ENCODE peak calls at places on chromosome 17, in nine cellular contexts. L is pancreas, X is GM13976, J is GM06990, I is osteocyte, S is brain microvascular endothelial cell, H is heart right ventricle, D is HFFc6, Q is HFF-Myc. Z is an unnamed sample.

GRCh38 chr17:20120835-20121234 is 111.7 kb downstream of the SPECC1 start:
- DNase-seq in J (no peak), X (no peak), H (no peak), D (no peak), Q (no peak), L (no peak), S (no peak), I (no peak), Z (no peak)

GRCh38 chr17:67525239-67526135 is 148.4 kb downstream of the PITPNC1 start:
- DNase-seq in I (no peak), L (peak), S (no peak), D (no peak), Q (no peak), H (no peak), X (no peak), J (no peak), Z (no peak)

GRCh38 chr17:72631568-72631967 is 460.9 kb downstream of the SLC39A11 start:
- DNase-seq in J (no peak), X (no peak), I (no peak), S (no peak), D (no peak), L (no peak), H (no peak), Q (no peak), Z (no peak)

GRCh38 chr17:61260061-61260797 is 139.4 kb upstream of the TBX2 start:
- DNase-seq in Q (no peak), S (peak), X (no peak), J (no peak), H (peak), D (peak), I (no peak), L (no peak), Z (no peak)

GRCh38 chr17:71180801-71181385 is 939.9 kb upstream of the SOX9 start:
- DNase-seq in H (no peak), Q (peak), L (peak), S (peak), D (peak), I (no peak), J (no peak), X (no peak), Z (no peak)

GRCh38 chr17:8158267-8159031 is 4.3 kb downstream of the VAMP2 start:
- DNase-seq in Q (peak), H (peak), I (peak), X (peak), L (peak), S (peak), D (peak), J (peak), Z (peak)

GRCh38 chr17:28570716-28571254 is 539 bp downstream of the PIGS start:
- DNase-seq in I (no peak), S (no peak), J (peak), L (peak), Q (no peak), X (peak), H (no peak), D (no peak), Z (peak)

GRCh38 chr17:80913928-80914821 is 77.5 kb upstream of the CHMP6 start:
- DNase-seq in L (no peak), X (no peak), I (no peak), H (no peak), J (no peak), Q (no peak), D (no peak), S (no peak), Z (no peak)

GRCh38 chr17:31678431-31678830 is 180.6 kb downstream of the COPRS start:
- DNase-seq in I (peak), J (no peak), X (no peak), D (peak), Q (no peak), H (no peak), S (no peak), L (no peak), Z (no peak)

GRCh38 chr17:10316986-10317834 is 55.6 kb downstream of the MYH13 start:
- DNase-seq in S (peak), I (no peak), J (peak), Q (peak), H (peak), L (peak), D (peak), X (peak), Z (peak)

GRCh38 chr17:42773290-42774035 is at the start of gene VPS25:
- DNase-seq in Q (peak), J (peak), H (peak), S (peak), X (peak), D (peak), L (no peak), I (peak), Z (peak)
- TF ChIP-seq CTCF in Q (no peak), J (peak), H (peak), S (peak), X (no peak), D (peak), L (no peak), I (peak), Z (no peak)

DNA sequence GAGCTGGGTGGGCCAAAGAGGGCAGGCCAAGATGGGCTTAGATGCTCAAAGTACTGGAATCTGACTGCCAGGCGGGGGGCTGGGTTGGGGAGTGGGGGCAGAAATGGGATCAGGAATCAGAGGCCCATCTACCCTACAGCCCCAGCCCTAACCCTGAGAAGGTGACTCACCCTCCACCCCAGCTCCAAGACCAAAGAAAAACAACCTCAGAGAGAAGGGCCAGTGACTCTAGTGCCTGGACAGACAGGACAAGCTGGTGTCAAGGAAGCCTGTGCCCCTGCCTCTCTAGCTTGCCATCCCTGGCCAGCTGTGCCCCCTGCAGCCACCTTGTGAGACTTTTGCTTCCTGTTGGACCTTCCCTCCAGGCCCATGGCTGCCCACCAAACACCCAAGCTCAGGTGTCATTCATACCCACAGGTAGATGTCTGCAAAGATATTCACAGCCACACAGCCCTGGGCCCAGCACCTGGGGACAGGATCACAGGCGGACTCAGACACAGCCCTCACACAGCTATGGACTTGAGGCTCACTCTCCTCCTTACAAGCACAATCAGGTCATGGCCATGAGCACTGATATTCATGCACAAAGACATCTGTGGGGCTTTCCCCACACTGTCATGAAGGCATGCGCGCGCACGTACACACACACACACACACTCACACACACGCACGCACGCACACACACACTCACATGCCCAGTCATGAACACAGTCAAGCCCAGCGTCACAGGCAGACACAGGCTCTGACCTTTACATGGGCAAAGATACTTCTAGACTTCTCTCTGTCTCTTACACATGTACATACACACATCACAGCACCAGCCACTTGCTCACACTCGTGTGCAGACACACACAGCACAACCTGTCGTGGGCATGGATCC is 2.8 kb downstream of the WNT3 start:
- DNase-seq in D (no peak), X (no peak), L (no peak), Q (no peak), I (no peak), S (no peak), H (no peak), J (no peak), Z (no peak)
- TF ChIP-seq CTCF in D (no peak), X (no peak), L (no peak), Q (no peak), I (no peak), S (no peak), H (no peak), J (no peak), Z (no peak)

GRCh38 chr17:46147167-46147749 is 46.0 kb downstream of the KANSL1 start:
- DNase-seq in I (no peak), S (no peak), X (no peak), H (no peak), L (no peak), J (no peak), D (no peak), Q (no peak), Z (no peak)
- TF ChIP-seq CTCF in I (no peak), S (no peak), X (no peak), H (no peak), L (no peak), J (no peak), D (no peak), Q (no peak), Z (no peak)

DNA sequence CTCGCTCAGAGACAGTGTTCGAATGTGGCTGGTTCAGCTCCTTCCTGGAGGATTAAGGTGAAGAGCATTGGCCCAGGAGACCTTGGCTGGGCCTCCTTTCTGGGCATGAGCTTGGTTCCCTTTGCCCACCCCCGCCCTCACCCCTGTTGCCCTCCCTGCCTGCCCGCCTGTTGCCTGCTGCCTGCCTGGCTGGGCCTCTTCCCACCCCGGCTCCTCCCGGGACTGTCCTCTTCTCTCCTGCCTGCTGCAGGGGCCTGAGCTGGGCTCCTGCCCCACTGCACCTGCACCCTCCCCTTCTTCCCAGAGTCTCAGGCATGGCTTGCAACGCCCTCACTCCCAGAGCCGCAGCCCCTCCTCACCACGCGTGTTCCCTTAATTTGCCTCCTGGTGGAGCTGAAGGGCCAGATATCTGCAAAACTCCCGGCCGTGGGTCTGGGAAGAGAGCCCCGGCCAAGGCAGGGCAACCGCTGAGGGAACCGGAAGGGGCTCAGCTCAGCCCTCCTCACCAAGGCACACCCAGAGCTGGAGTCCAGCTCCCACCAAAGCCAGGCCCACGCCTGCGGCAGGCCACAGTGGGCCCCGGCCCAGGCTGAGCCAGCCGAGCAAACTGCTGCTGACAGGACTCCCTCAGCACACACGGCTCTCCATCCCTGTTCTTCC is 31.2 kb downstream of the MNT start:
- DNase-seq in H (no peak), D (no peak), L (no peak), S (no peak), I (no peak), X (no peak), J (no peak), Q (no peak), Z (no peak)
- TF ChIP-seq CTCF in H (no peak), D (no peak), L (no peak), S (peak), I (no peak), X (no peak), J (no peak), Q (no peak), Z (no peak)

DNA sequence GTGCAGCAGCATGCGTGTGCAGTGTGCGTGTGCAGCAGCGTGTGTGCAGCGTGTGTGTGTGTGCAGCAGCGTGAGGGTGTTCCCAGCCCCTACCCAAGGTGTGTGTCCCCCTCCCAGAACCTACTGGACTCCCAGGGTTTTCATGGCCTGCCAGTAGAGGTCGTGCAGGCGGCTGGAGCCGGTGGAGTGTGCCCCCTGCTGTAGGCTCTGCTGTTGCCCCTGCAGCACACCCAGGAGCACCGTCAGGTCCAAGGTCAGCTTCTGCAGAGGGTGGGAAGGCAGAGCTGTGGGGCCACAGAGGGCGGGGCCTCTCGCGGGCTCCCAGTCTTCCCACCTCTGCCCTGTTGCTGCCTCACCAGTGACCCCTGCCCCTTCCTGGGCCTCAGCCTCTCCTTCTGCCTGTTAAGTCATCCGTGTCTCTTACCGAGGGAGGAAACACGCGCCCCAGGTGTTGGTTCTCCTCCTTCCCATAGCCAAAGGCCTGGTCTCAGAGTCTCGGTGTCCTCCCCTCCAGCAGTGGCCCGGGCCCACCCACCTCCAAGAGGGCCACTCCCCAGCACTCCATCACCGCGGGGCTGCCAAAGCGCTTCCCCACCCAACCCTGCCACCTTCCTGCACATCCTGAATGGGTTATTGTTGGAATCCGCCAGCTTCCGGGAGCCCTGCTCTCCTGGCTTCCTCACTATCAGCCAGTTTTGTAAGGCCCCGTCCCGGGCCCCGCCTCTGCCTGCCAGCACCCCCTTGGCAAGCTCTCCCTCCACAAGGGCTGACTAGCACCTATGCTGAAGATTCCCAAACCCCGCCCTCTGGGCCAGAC is 14.8 kb downstream of the MYBBP1A start:
- DNase-seq in Q (no peak), X (no peak), L (peak), D (no peak), S (no peak), H (no peak), J (peak), I (no peak), Z (no peak)
- TF ChIP-seq CTCF in Q (peak), X (no peak), L (no peak), D (peak), S (peak), H (peak), J (peak), I (no peak), Z (no peak)

Z was measured in GM10248.